ENCODE peak calls at places on chromosomes 16 and 17, in seven cellular contexts. One of them, this sample, is unnamed.

GRCh38 chr17:82225368-82226029 is 3.3 kb upstream of the SLC16A3 start:
- DNase-seq in heart left ventricle: peak; percentile 27
- DNase-seq in transverse colon: no peak
- DNase-seq in GM12891: no peak
- DNase-seq in Peyer's patch: no peak
- DNase-seq in A549: no peak
- DNase-seq in testis: no peak
- DNase-seq in this sample: no peak

GRCh38 chr17:67358612-67359011 is 7.8 kb downstream of the PSMD12 start:
- DNase-seq in heart left ventricle: no peak
- DNase-seq in transverse colon: no peak
- DNase-seq in GM12891: no peak
- DNase-seq in Peyer's patch: no peak
- DNase-seq in A549: no peak
- DNase-seq in testis: no peak
- DNase-seq in this sample: no peak

GRCh38 chr16:13038591-13038990 is 137.2 kb downstream of the SHISA9 start:
- DNase-seq in heart left ventricle: no peak
- DNase-seq in transverse colon: no peak
- DNase-seq in GM12891: no peak
- DNase-seq in Peyer's patch: no peak
- DNase-seq in A549: no peak
- DNase-seq in testis: no peak
- DNase-seq in this sample: no peak

GRCh38 chr17:19370493-19370960 is 7.8 kb upstream of the MAPK7 start:
- DNase-seq in heart left ventricle: peak; percentile 83
- DNase-seq in transverse colon: no peak
- DNase-seq in GM12891: no peak
- DNase-seq in Peyer's patch: peak; percentile 56
- DNase-seq in A549: no peak
- DNase-seq in testis: no peak
- DNase-seq in this sample: no peak

GRCh38 chr17:83086197-83086880 is 6.9 kb downstream of the METRNL start:
- DNase-seq in heart left ventricle: no peak
- DNase-seq in transverse colon: no peak
- DNase-seq in GM12891: no peak
- DNase-seq in Peyer's patch: no peak
- DNase-seq in A549: no peak
- DNase-seq in testis: no peak
- DNase-seq in this sample: no peak

GRCh38 chr17:180380-181212 is 854 bp downstream of the DOC2B start:
- DNase-seq in heart left ventricle: peak; percentile 26
- DNase-seq in transverse colon: no peak
- DNase-seq in GM12891: no peak
- DNase-seq in Peyer's patch: no peak
- DNase-seq in A549: no peak
- DNase-seq in testis: no peak
- DNase-seq in this sample: no peak

GRCh38 chr17:73976676-73977521 is 226.6 kb upstream of the RPL38 start:
- DNase-seq in heart left ventricle: peak; percentile 38
- DNase-seq in transverse colon: no peak
- DNase-seq in GM12891: no peak
- DNase-seq in Peyer's patch: no peak
- DNase-seq in A549: no peak
- DNase-seq in testis: peak; percentile 29
- DNase-seq in this sample: peak; percentile 10

GRCh38 chr17:39755550-39756375 is 18.0 kb downstream of the GRB7 start:
- DNase-seq in heart left ventricle: no peak
- DNase-seq in transverse colon: peak; percentile 69
- DNase-seq in GM12891: no peak
- DNase-seq in Peyer's patch: peak; percentile 80
- DNase-seq in A549: no peak
- DNase-seq in testis: no peak
- DNase-seq in this sample: peak; percentile 11

GRCh38 chr16:9047689-9048301 is 43.6 kb upstream of the HAPSTR1 start:
- DNase-seq in heart left ventricle: peak; percentile 93
- DNase-seq in transverse colon: peak; percentile 79
- DNase-seq in GM12891: no peak
- DNase-seq in Peyer's patch: peak; percentile 31
- DNase-seq in A549: peak; percentile 98
- DNase-seq in testis: peak; percentile 93
- DNase-seq in this sample: peak; percentile 57

GRCh38 chr16:86529160-86529559 is 18.8 kb downstream of the FOXF1 start:
- DNase-seq in heart left ventricle: no peak
- DNase-seq in transverse colon: no peak
- DNase-seq in GM12891: no peak
- DNase-seq in Peyer's patch: no peak
- DNase-seq in A549: no peak
- DNase-seq in testis: no peak
- DNase-seq in this sample: no peak

GRCh38 chr16:69762843-69763556 is 868 bp downstream of the WWP2 start:
- DNase-seq in heart left ventricle: no peak
- DNase-seq in transverse colon: peak; percentile 30
- DNase-seq in GM12891: no peak
- DNase-seq in Peyer's patch: no peak
- DNase-seq in A549: peak; percentile 23
- DNase-seq in testis: no peak
- DNase-seq in this sample: peak; percentile 61

GRCh38 chr16:11742536-11743307 is at the start of gene TXNDC11:
- DNase-seq in heart left ventricle: peak; percentile 99
- DNase-seq in transverse colon: peak; percentile 100
- DNase-seq in GM12891: peak; percentile 85
- DNase-seq in Peyer's patch: peak; percentile 99
- DNase-seq in A549: peak; percentile 99
- DNase-seq in testis: peak; percentile 99
- DNase-seq in this sample: peak; percentile 99

GRCh38 chr16:11742041-11742535 is 569 bp downstream of the TXNDC11 start:
- DNase-seq in heart left ventricle: peak; percentile 50
- DNase-seq in transverse colon: peak; percentile 67
- DNase-seq in GM12891: peak; percentile 38
- DNase-seq in Peyer's patch: peak; percentile 54
- DNase-seq in A549: peak; percentile 39
- DNase-seq in testis: peak; percentile 37
- DNase-seq in this sample: peak; percentile 83

GRCh38 chr16:11740567-11740966 is 2.1 kb downstream of the TXNDC11 start:
- DNase-seq in heart left ventricle: no peak
- DNase-seq in transverse colon: no peak
- DNase-seq in GM12891: no peak
- DNase-seq in Peyer's patch: no peak
- DNase-seq in A549: no peak
- DNase-seq in testis: no peak
- DNase-seq in this sample: no peak

GRCh38 chr16:11744075-11744470 is 1.4 kb upstream of the TXNDC11 start:
- DNase-seq in heart left ventricle: no peak
- DNase-seq in transverse colon: no peak
- DNase-seq in GM12891: no peak
- DNase-seq in Peyer's patch: no peak
- DNase-seq in A549: no peak
- DNase-seq in testis: no peak
- DNase-seq in this sample: no peak

DNA sequence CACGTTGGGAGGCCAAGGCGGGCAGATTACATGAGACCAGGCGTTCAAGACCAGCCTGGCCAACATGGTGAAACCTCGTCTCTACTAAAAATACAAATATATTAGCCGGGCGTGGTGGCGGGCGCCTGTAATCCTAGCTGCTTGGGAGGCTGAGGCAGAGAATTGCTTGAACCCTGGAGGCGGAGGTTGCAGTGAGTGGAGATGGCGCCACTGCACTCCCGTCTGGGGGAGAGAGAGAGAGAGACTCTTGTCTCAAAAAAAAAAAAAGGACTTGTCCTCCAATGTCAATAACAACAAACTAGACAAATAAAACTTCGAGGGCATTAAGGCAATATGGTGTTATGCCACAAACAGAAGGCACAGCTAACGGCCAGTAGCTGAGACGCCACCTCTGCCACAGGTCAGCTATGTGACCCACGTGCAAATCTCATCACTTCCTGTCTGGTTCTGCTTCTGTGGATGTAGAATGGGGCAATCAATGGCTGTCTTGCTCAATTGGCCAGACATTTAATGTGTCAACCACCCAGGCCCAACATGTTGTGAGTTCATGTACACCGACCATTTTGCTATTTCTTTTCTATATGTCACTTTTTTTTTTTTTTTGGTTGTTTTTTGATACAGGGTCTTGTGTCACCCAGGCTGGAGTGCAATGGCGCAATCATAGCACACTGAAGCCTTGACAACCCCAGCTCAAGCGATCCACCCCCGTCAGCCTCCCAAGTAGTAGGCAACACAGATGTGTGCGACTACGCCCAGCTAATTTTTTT is 834 bp upstream of the TXNDC11 start:
- DNase-seq in heart left ventricle: peak; percentile 37
- DNase-seq in transverse colon: peak; percentile 39
- DNase-seq in GM12891: no peak
- DNase-seq in Peyer's patch: peak; percentile 49
- DNase-seq in A549: peak; percentile 86
- DNase-seq in testis: peak; percentile 46
- DNase-seq in this sample: peak; percentile 43
- TF ChIP-seq POLR2A in heart left ventricle: no peak
- TF ChIP-seq POLR2A in transverse colon: no peak
- TF ChIP-seq POLR2A in GM12891: peak; percentile 27
- TF ChIP-seq POLR2A in Peyer's patch: no peak
- TF ChIP-seq POLR2A in A549: no peak
- TF ChIP-seq POLR2A in testis: no peak
- TF ChIP-seq POLR2A in this sample: no peak

DNA sequence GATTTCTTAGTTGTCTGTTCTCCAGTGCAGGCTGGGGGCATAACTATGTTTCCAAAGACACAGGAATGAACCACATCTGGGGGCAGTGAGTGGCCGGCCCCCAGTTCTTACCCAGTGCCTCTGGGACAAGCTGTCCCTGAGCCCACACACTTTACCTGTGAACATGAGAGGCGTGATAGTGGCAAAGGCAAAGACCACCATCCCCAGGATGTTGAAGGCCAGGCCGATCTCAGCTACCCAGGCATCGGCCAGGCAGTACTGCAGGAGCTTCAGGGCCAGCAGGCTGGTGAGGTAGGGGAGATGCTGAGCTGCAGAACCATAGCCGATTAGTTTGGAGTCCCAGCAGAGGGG is 1.6 kb downstream of the SLC46A1 start:
- DNase-seq in heart left ventricle: no peak
- DNase-seq in transverse colon: no peak
- DNase-seq in GM12891: no peak
- DNase-seq in Peyer's patch: no peak
- DNase-seq in A549: no peak
- DNase-seq in testis: no peak
- DNase-seq in this sample: no peak
- TF ChIP-seq POLR2A in heart left ventricle: no peak
- TF ChIP-seq POLR2A in transverse colon: no peak
- TF ChIP-seq POLR2A in GM12891: no peak
- TF ChIP-seq POLR2A in Peyer's patch: no peak
- TF ChIP-seq POLR2A in A549: no peak
- TF ChIP-seq POLR2A in testis: no peak
- TF ChIP-seq POLR2A in this sample: no peak

DNA sequence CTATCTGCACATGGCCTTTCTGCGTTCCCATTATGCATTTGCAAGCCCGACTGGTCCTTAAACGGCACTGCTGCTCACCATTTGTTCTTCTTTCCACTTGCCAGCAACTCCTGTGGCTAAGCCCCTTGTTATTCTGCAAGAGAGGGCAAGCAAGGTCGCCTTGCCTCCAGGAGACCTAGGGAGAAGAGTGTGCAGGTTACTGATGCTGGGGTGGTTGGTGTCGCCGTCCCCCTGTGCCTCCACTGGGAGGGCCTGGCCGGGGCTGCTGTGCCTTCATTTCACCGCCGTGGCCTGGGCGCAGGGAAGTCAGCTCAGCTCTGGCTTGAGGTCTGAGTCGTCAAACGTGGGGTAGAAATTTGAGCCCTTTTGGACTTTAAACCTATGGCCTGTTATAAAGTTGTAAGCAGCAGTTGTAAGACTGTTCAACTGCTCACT is 12.7 kb downstream of the SLC6A4 start:
- DNase-seq in heart left ventricle: no peak
- DNase-seq in transverse colon: peak; percentile 33
- DNase-seq in GM12891: no peak
- DNase-seq in Peyer's patch: no peak
- DNase-seq in A549: no peak
- DNase-seq in testis: no peak
- DNase-seq in this sample: no peak
- TF ChIP-seq POLR2A in heart left ventricle: no peak
- TF ChIP-seq POLR2A in transverse colon: no peak
- TF ChIP-seq POLR2A in GM12891: no peak
- TF ChIP-seq POLR2A in Peyer's patch: peak; percentile 78
- TF ChIP-seq POLR2A in A549: no peak
- TF ChIP-seq POLR2A in testis: no peak
- TF ChIP-seq POLR2A in this sample: no peak

GRCh38 chr17:76235883-76236282 is 4.4 kb downstream of the RNF157 start:
- DNase-seq in heart left ventricle: no peak
- DNase-seq in transverse colon: no peak
- DNase-seq in GM12891: no peak
- DNase-seq in Peyer's patch: no peak
- DNase-seq in A549: no peak
- DNase-seq in testis: no peak
- DNase-seq in this sample: no peak

GRCh38 chr17:76232342-76232741 is 8.0 kb downstream of the RNF157 start:
- DNase-seq in heart left ventricle: no peak
- DNase-seq in transverse colon: no peak
- DNase-seq in GM12891: no peak
- DNase-seq in Peyer's patch: no peak
- DNase-seq in A549: no peak
- DNase-seq in testis: no peak
- DNase-seq in this sample: no peak

GRCh38 chr17:76236603-76237002 is 3.7 kb downstream of the RNF157 start:
- DNase-seq in heart left ventricle: no peak
- DNase-seq in transverse colon: no peak
- DNase-seq in GM12891: no peak
- DNase-seq in Peyer's patch: no peak
- DNase-seq in A549: no peak
- DNase-seq in testis: no peak
- DNase-seq in this sample: no peak

GRCh38 chr17:76233588-76234353 is 6.5 kb downstream of the RNF157 start:
- DNase-seq in heart left ventricle: no peak
- DNase-seq in transverse colon: no peak
- DNase-seq in GM12891: no peak
- DNase-seq in Peyer's patch: no peak
- DNase-seq in A549: no peak
- DNase-seq in testis: no peak
- DNase-seq in this sample: no peak

DNA sequence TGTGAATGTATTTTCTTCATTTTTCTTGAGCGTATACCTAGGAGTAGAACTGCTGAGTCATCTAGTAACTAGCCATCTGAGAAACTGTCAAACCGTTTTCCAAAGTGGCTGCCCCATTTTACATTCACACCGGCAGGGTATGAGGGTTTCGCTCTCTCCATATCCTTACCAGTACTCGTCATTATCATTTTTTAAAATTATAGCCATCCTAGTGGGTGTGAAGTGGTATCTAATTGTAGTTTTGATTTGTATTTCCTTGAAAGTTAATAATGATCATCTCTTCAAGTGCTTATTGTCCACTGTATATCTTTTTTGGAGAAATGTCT is 6.0 kb downstream of the RNF157 start:
- DNase-seq in heart left ventricle: no peak
- DNase-seq in transverse colon: no peak
- DNase-seq in GM12891: no peak
- DNase-seq in Peyer's patch: no peak
- DNase-seq in A549: no peak
- DNase-seq in testis: no peak
- DNase-seq in this sample: no peak
- TF ChIP-seq POLR2A in heart left ventricle: no peak
- TF ChIP-seq POLR2A in transverse colon: no peak
- TF ChIP-seq POLR2A in GM12891: no peak
- TF ChIP-seq POLR2A in Peyer's patch: no peak
- TF ChIP-seq POLR2A in A549: no peak
- TF ChIP-seq POLR2A in testis: no peak
- TF ChIP-seq POLR2A in this sample: no peak

GRCh38 chr17:57985675-57985974 is 2.4 kb downstream of the VEZF1 start:
- DNase-seq in heart left ventricle: no peak
- DNase-seq in transverse colon: no peak
- DNase-seq in GM12891: no peak
- DNase-seq in Peyer's patch: no peak
- DNase-seq in A549: peak; percentile 43
- DNase-seq in testis: no peak
- DNase-seq in this sample: no peak
- TF ChIP-seq POLR2A in heart left ventricle: no peak
- TF ChIP-seq POLR2A in transverse colon: no peak
- TF ChIP-seq POLR2A in GM12891: no peak
- TF ChIP-seq POLR2A in Peyer's patch: no peak
- TF ChIP-seq POLR2A in A549: no peak
- TF ChIP-seq POLR2A in testis: no peak
- TF ChIP-seq POLR2A in this sample: no peak

This sample was measured in erythroblast.